ENCODE peak calls at places on chromosome 6, in eight cellular contexts. One of them, this sample, is unnamed.
A peak's percentile ranks its signal among the peaks of the same experiment; 100 is the strongest.

GRCh38 chr6:96994660-96995059 is 70.1 kb downstream of the KLHL32 start:
- DNase-seq in psoas muscle: no peak
- DNase-seq in SJSA1: no peak
- DNase-seq in CD8-positive, alpha-beta memory T cell: no peak
- DNase-seq in spleen: no peak
- DNase-seq in A549: no peak
- DNase-seq in astrocyte of the cerebellum: no peak
- DNase-seq in naive thymus-derived CD4-positive, alpha-beta T cell: no peak
- DNase-seq in this sample: no peak

GRCh38 chr6:82076855-82077254 is 170.7 kb downstream of the IBTK start:
- DNase-seq in psoas muscle: no peak
- DNase-seq in SJSA1: no peak
- DNase-seq in CD8-positive, alpha-beta memory T cell: no peak
- DNase-seq in spleen: no peak
- DNase-seq in A549: no peak
- DNase-seq in astrocyte of the cerebellum: no peak
- DNase-seq in naive thymus-derived CD4-positive, alpha-beta T cell: no peak
- DNase-seq in this sample: peak; percentile 52

GRCh38 chr6:53543341-53544010 is 1.4 kb downstream of the GCLC start:
- DNase-seq in psoas muscle: no peak
- DNase-seq in SJSA1: peak; percentile 28
- DNase-seq in CD8-positive, alpha-beta memory T cell: no peak
- DNase-seq in spleen: no peak
- DNase-seq in A549: no peak
- DNase-seq in astrocyte of the cerebellum: no peak
- DNase-seq in naive thymus-derived CD4-positive, alpha-beta T cell: no peak
- DNase-seq in this sample: no peak

GRCh38 chr6:169110934-169111602 is 142.6 kb downstream of the THBS2 start:
- DNase-seq in psoas muscle: no peak
- DNase-seq in SJSA1: no peak
- DNase-seq in CD8-positive, alpha-beta memory T cell: no peak
- DNase-seq in spleen: no peak
- DNase-seq in A549: no peak
- DNase-seq in astrocyte of the cerebellum: no peak
- DNase-seq in naive thymus-derived CD4-positive, alpha-beta T cell: no peak
- DNase-seq in this sample: no peak

GRCh38 chr6:113488812-113489685 is 368.1 kb upstream of the MARCKS start:
- DNase-seq in psoas muscle: no peak
- DNase-seq in SJSA1: no peak
- DNase-seq in CD8-positive, alpha-beta memory T cell: no peak
- DNase-seq in spleen: no peak
- DNase-seq in A549: no peak
- DNase-seq in astrocyte of the cerebellum: no peak
- DNase-seq in naive thymus-derived CD4-positive, alpha-beta T cell: no peak
- DNase-seq in this sample: no peak

GRCh38 chr6:24600903-24601302 is 45.1 kb downstream of the KIAA0319 start:
- DNase-seq in psoas muscle: no peak
- DNase-seq in SJSA1: no peak
- DNase-seq in CD8-positive, alpha-beta memory T cell: no peak
- DNase-seq in spleen: no peak
- DNase-seq in A549: peak; percentile 16
- DNase-seq in astrocyte of the cerebellum: no peak
- DNase-seq in naive thymus-derived CD4-positive, alpha-beta T cell: no peak
- DNase-seq in this sample: no peak

GRCh38 chr6:99822741-99823512 is 171.1 kb downstream of the MCHR2 start:
- DNase-seq in psoas muscle: no peak
- DNase-seq in SJSA1: peak; percentile 4
- DNase-seq in CD8-positive, alpha-beta memory T cell: no peak
- DNase-seq in spleen: no peak
- DNase-seq in A549: peak; percentile 55
- DNase-seq in astrocyte of the cerebellum: peak; percentile 16
- DNase-seq in naive thymus-derived CD4-positive, alpha-beta T cell: peak; percentile 34
- DNase-seq in this sample: peak; percentile 76

GRCh38 chr6:56693246-56693607 is 50.5 kb upstream of the DST start:
- DNase-seq in psoas muscle: peak; percentile 90
- DNase-seq in SJSA1: peak; percentile 82
- DNase-seq in CD8-positive, alpha-beta memory T cell: no peak
- DNase-seq in spleen: peak; percentile 54
- DNase-seq in A549: peak; percentile 56
- DNase-seq in astrocyte of the cerebellum: peak; percentile 81
- DNase-seq in naive thymus-derived CD4-positive, alpha-beta T cell: no peak
- DNase-seq in this sample: peak; percentile 95

DNA sequence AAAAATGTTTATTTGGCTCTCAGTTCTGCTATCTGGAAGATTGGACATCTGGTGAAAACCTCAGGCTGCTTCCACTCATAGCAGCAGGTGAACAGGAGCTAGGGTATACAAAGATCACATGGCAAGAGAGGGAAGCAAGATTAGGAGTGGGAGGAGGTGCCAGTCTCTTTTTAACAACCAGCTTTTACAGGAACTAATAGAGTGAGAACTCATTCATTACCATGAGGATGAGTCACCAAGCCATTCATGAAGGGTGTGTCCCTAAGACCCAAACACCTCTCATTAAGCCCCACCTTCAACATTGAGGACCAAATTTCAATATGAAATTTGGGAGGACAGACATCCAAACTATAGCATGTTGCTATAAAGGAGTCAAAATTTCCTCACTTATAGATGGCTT is 85.4 kb upstream of the HCRTR2 start:
- DNase-seq in psoas muscle: no peak
- DNase-seq in SJSA1: no peak
- DNase-seq in CD8-positive, alpha-beta memory T cell: no peak
- DNase-seq in spleen: no peak
- DNase-seq in A549: no peak
- DNase-seq in astrocyte of the cerebellum: no peak
- DNase-seq in naive thymus-derived CD4-positive, alpha-beta T cell: no peak
- DNase-seq in this sample: no peak
- H3K4me3 ChIP-seq in psoas muscle: no peak overlapping the region
- H3K4me3 ChIP-seq in SJSA1: no peak overlapping the region
- H3K4me3 ChIP-seq in CD8-positive, alpha-beta memory T cell: no peak overlapping the region
- H3K4me3 ChIP-seq in spleen: no peak overlapping the region
- H3K4me3 ChIP-seq in A549: no peak overlapping the region
- H3K4me3 ChIP-seq in astrocyte of the cerebellum: no peak overlapping the region
- H3K4me3 ChIP-seq in naive thymus-derived CD4-positive, alpha-beta T cell: no peak overlapping the region
- H3K4me3 ChIP-seq in this sample: no peak overlapping the region

GRCh38 chr6:136036601-136037000 is 185.1 kb downstream of the PDE7B start:
- DNase-seq in psoas muscle: no peak
- DNase-seq in SJSA1: no peak
- DNase-seq in CD8-positive, alpha-beta memory T cell: no peak
- DNase-seq in spleen: no peak
- DNase-seq in A549: no peak
- DNase-seq in astrocyte of the cerebellum: no peak
- DNase-seq in naive thymus-derived CD4-positive, alpha-beta T cell: no peak
- DNase-seq in this sample: peak; percentile 30

GRCh38 chr6:136037246-136037884 is 185.9 kb downstream of the PDE7B start:
- DNase-seq in psoas muscle: no peak
- DNase-seq in SJSA1: no peak
- DNase-seq in CD8-positive, alpha-beta memory T cell: no peak
- DNase-seq in spleen: no peak
- DNase-seq in A549: no peak
- DNase-seq in astrocyte of the cerebellum: no peak
- DNase-seq in naive thymus-derived CD4-positive, alpha-beta T cell: no peak
- DNase-seq in this sample: peak; percentile 82

GRCh38 chr6:136038531-136038930 is 187.0 kb downstream of the PDE7B start:
- DNase-seq in psoas muscle: no peak
- DNase-seq in SJSA1: no peak
- DNase-seq in CD8-positive, alpha-beta memory T cell: no peak
- DNase-seq in spleen: no peak
- DNase-seq in A549: no peak
- DNase-seq in astrocyte of the cerebellum: no peak
- DNase-seq in naive thymus-derived CD4-positive, alpha-beta T cell: no peak
- DNase-seq in this sample: peak; percentile 31

GRCh38 chr6:136037885-136038460 is 186.5 kb downstream of the PDE7B start:
- DNase-seq in psoas muscle: no peak
- DNase-seq in SJSA1: no peak
- DNase-seq in CD8-positive, alpha-beta memory T cell: no peak
- DNase-seq in spleen: no peak
- DNase-seq in A549: no peak
- DNase-seq in astrocyte of the cerebellum: peak; percentile 40
- DNase-seq in naive thymus-derived CD4-positive, alpha-beta T cell: no peak
- DNase-seq in this sample: peak; percentile 86

GRCh38 chr6:136039185-136039584 is 187.7 kb downstream of the PDE7B start:
- DNase-seq in psoas muscle: no peak
- DNase-seq in SJSA1: no peak
- DNase-seq in CD8-positive, alpha-beta memory T cell: no peak
- DNase-seq in spleen: no peak
- DNase-seq in A549: no peak
- DNase-seq in astrocyte of the cerebellum: no peak
- DNase-seq in naive thymus-derived CD4-positive, alpha-beta T cell: no peak
- DNase-seq in this sample: peak; percentile 41
- H3K4me3 ChIP-seq in psoas muscle: peak overlapping the region; percentile 59
- H3K4me3 ChIP-seq in SJSA1: no peak overlapping the region
- H3K4me3 ChIP-seq in CD8-positive, alpha-beta memory T cell: no peak overlapping the region
- H3K4me3 ChIP-seq in spleen: no peak overlapping the region
- H3K4me3 ChIP-seq in A549: no peak overlapping the region
- H3K4me3 ChIP-seq in astrocyte of the cerebellum: peak overlapping the region; percentile 40
- H3K4me3 ChIP-seq in naive thymus-derived CD4-positive, alpha-beta T cell: no peak overlapping the region
- H3K4me3 ChIP-seq in this sample: peak overlapping the region; percentile 71

GRCh38 chr6:37126554-37126906 is 43.4 kb upstream of the PIM1 start:
- DNase-seq in psoas muscle: no peak
- DNase-seq in SJSA1: no peak
- DNase-seq in CD8-positive, alpha-beta memory T cell: no peak
- DNase-seq in spleen: no peak
- DNase-seq in A549: no peak
- DNase-seq in astrocyte of the cerebellum: no peak
- DNase-seq in naive thymus-derived CD4-positive, alpha-beta T cell: no peak
- DNase-seq in this sample: no peak

GRCh38 chr6:37123957-37124729 is 45.8 kb upstream of the PIM1 start:
- DNase-seq in psoas muscle: no peak
- DNase-seq in SJSA1: no peak
- DNase-seq in CD8-positive, alpha-beta memory T cell: no peak
- DNase-seq in spleen: no peak
- DNase-seq in A549: no peak
- DNase-seq in astrocyte of the cerebellum: no peak
- DNase-seq in naive thymus-derived CD4-positive, alpha-beta T cell: no peak
- DNase-seq in this sample: no peak

GRCh38 chr6:37127961-37128862 is 41.7 kb upstream of the PIM1 start:
- DNase-seq in psoas muscle: no peak
- DNase-seq in SJSA1: peak; percentile 28
- DNase-seq in CD8-positive, alpha-beta memory T cell: no peak
- DNase-seq in spleen: no peak
- DNase-seq in A549: peak; percentile 48
- DNase-seq in astrocyte of the cerebellum: peak; percentile 37
- DNase-seq in naive thymus-derived CD4-positive, alpha-beta T cell: no peak
- DNase-seq in this sample: peak; percentile 83

GRCh38 chr6:37126961-37127360 is 43.0 kb upstream of the PIM1 start:
- DNase-seq in psoas muscle: no peak
- DNase-seq in SJSA1: no peak
- DNase-seq in CD8-positive, alpha-beta memory T cell: no peak
- DNase-seq in spleen: no peak
- DNase-seq in A549: no peak
- DNase-seq in astrocyte of the cerebellum: no peak
- DNase-seq in naive thymus-derived CD4-positive, alpha-beta T cell: no peak
- DNase-seq in this sample: no peak

GRCh38 chr6:37125779-37126553 is 44.0 kb upstream of the PIM1 start:
- DNase-seq in psoas muscle: no peak
- DNase-seq in SJSA1: peak; percentile 93
- DNase-seq in CD8-positive, alpha-beta memory T cell: no peak
- DNase-seq in spleen: no peak
- DNase-seq in A549: peak; percentile 58
- DNase-seq in astrocyte of the cerebellum: no peak
- DNase-seq in naive thymus-derived CD4-positive, alpha-beta T cell: no peak
- DNase-seq in this sample: no peak
- H3K4me3 ChIP-seq in psoas muscle: no peak overlapping the region
- H3K4me3 ChIP-seq in SJSA1: peak overlapping the region; percentile 5
- H3K4me3 ChIP-seq in CD8-positive, alpha-beta memory T cell: no peak overlapping the region
- H3K4me3 ChIP-seq in spleen: no peak overlapping the region
- H3K4me3 ChIP-seq in A549: no peak overlapping the region
- H3K4me3 ChIP-seq in astrocyte of the cerebellum: no peak overlapping the region
- H3K4me3 ChIP-seq in naive thymus-derived CD4-positive, alpha-beta T cell: no peak overlapping the region
- H3K4me3 ChIP-seq in this sample: no peak overlapping the region

GRCh38 chr6:35719407-35719829 is 17.4 kb upstream of the ARMC12 start:
- DNase-seq in psoas muscle: no peak
- DNase-seq in SJSA1: no peak
- DNase-seq in CD8-positive, alpha-beta memory T cell: no peak
- DNase-seq in spleen: no peak
- DNase-seq in A549: no peak
- DNase-seq in astrocyte of the cerebellum: no peak
- DNase-seq in naive thymus-derived CD4-positive, alpha-beta T cell: no peak
- DNase-seq in this sample: no peak
- H3K4me3 ChIP-seq in psoas muscle: peak overlapping the region; percentile 46
- H3K4me3 ChIP-seq in SJSA1: no peak overlapping the region
- H3K4me3 ChIP-seq in CD8-positive, alpha-beta memory T cell: peak overlapping the region; percentile 19
- H3K4me3 ChIP-seq in spleen: no peak overlapping the region
- H3K4me3 ChIP-seq in A549: no peak overlapping the region
- H3K4me3 ChIP-seq in astrocyte of the cerebellum: no peak overlapping the region
- H3K4me3 ChIP-seq in naive thymus-derived CD4-positive, alpha-beta T cell: peak overlapping the region; percentile 11
- H3K4me3 ChIP-seq in this sample: no peak overlapping the region

GRCh38 chr6:107741191-107741680 is 82.9 kb downstream of the SCML4 start:
- DNase-seq in psoas muscle: no peak
- DNase-seq in SJSA1: no peak
- DNase-seq in CD8-positive, alpha-beta memory T cell: no peak
- DNase-seq in spleen: no peak
- DNase-seq in A549: no peak
- DNase-seq in astrocyte of the cerebellum: no peak
- DNase-seq in naive thymus-derived CD4-positive, alpha-beta T cell: no peak
- DNase-seq in this sample: no peak

GRCh38 chr6:107743311-107743710 is 80.8 kb downstream of the SCML4 start:
- DNase-seq in psoas muscle: no peak
- DNase-seq in SJSA1: no peak
- DNase-seq in CD8-positive, alpha-beta memory T cell: no peak
- DNase-seq in spleen: no peak
- DNase-seq in A549: no peak
- DNase-seq in astrocyte of the cerebellum: no peak
- DNase-seq in naive thymus-derived CD4-positive, alpha-beta T cell: no peak
- DNase-seq in this sample: no peak

GRCh38 chr6:107736713-107737396 is 87.3 kb downstream of the SCML4 start:
- DNase-seq in psoas muscle: no peak
- DNase-seq in SJSA1: no peak
- DNase-seq in CD8-positive, alpha-beta memory T cell: no peak
- DNase-seq in spleen: no peak
- DNase-seq in A549: no peak
- DNase-seq in astrocyte of the cerebellum: no peak
- DNase-seq in naive thymus-derived CD4-positive, alpha-beta T cell: peak; percentile 83
- DNase-seq in this sample: no peak

GRCh38 chr6:107737397-107737793 is 86.7 kb downstream of the SCML4 start:
- DNase-seq in psoas muscle: no peak
- DNase-seq in SJSA1: no peak
- DNase-seq in CD8-positive, alpha-beta memory T cell: no peak
- DNase-seq in spleen: no peak
- DNase-seq in A549: no peak
- DNase-seq in astrocyte of the cerebellum: no peak
- DNase-seq in naive thymus-derived CD4-positive, alpha-beta T cell: no peak
- DNase-seq in this sample: no peak

DNA sequence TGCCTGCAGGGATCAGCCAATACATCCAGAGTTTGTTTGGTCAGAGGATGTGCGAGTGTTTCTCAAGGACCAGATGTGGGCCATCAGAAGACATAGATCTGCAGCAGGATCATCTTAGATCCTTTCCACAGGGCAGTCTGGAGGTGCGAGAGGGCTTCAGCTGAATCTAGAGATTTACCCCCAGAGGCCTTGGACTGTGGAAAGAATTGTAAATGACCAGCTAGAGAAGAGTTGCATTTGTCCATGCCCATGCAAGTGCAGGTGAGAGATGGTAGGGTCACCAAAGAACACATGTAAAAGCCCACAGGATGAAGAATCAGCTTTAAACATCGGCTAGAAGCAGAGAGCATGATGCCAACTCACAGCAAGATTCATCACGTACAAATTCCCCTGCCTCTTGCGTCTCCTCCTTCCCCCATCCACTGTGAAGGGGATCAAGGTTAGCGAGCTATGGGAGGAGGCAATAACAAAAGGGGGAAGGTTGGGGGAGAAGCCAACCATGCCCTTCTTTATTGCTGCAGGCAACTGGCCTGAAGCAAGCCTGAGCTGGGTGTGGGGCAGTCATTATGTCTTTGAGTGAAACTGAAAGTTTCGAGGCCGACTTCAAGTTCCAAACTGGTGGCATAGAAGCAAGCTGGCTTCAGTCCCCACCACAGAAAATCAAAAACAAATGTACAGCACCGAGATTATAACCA is 83.5 kb downstream of the SCML4 start:
- DNase-seq in psoas muscle: no peak
- DNase-seq in SJSA1: no peak
- DNase-seq in CD8-positive, alpha-beta memory T cell: no peak
- DNase-seq in spleen: no peak
- DNase-seq in A549: no peak
- DNase-seq in astrocyte of the cerebellum: no peak
- DNase-seq in naive thymus-derived CD4-positive, alpha-beta T cell: peak; percentile 48
- DNase-seq in this sample: no peak
- H3K4me3 ChIP-seq in psoas muscle: no peak overlapping the region
- H3K4me3 ChIP-seq in SJSA1: no peak overlapping the region
- H3K4me3 ChIP-seq in CD8-positive, alpha-beta memory T cell: peak overlapping the region; percentile 49
- H3K4me3 ChIP-seq in spleen: no peak overlapping the region
- H3K4me3 ChIP-seq in A549: no peak overlapping the region
- H3K4me3 ChIP-seq in astrocyte of the cerebellum: no peak overlapping the region
- H3K4me3 ChIP-seq in naive thymus-derived CD4-positive, alpha-beta T cell: peak overlapping the region; percentile 48
- H3K4me3 ChIP-seq in this sample: no peak overlapping the region

This sample was measured in fibroblast of mammary gland.